ENCODE peak calls at places on chromosomes 13 and 19, in ten cellular contexts. Y, D, F, R, Z, T, V, U, O and X are unnamed samples.

GRCh38 chr19:18418725-18419194 is 438 bp upstream of the SSBP4 start:
- DNase-seq in F (peak; percentile 33), Y (no peak), T (peak; percentile 50), U (no peak), V (no peak), R (peak; percentile 86), Z (no peak), D (no peak), O (no peak), X (peak; percentile 83)

GRCh38 chr13:21909331-21909730 is 238.5 kb downstream of the FGF9 start:
- DNase-seq in D (no peak), V (no peak), U (no peak), R (no peak), O (no peak), T (no peak), F (no peak), Y (no peak), Z (no peak), X (no peak)

GRCh38 chr13:38743499-38743898 is 56.6 kb downstream of the FREM2 start:
- DNase-seq in O (no peak), V (no peak), Z (peak; percentile 36), Y (no peak), T (no peak), R (no peak), F (no peak), D (no peak), U (no peak), X (no peak)

GRCh38 chr19:45640849-45641273 is 1.7 kb upstream of the EML2 start:
- DNase-seq in T (no peak), O (no peak), R (no peak), Y (no peak), Z (no peak), U (peak; percentile 75), F (peak; percentile 7), V (no peak), D (no peak), X (peak; percentile 46)

GRCh38 chr19:48321372-48321621 is 4.1 kb upstream of the EMP3 start:
- DNase-seq in U (peak; percentile 98), D (peak; percentile 99), Y (peak; percentile 99), R (peak; percentile 91), F (peak; percentile 98), T (peak; percentile 99), Z (peak; percentile 92), O (peak; percentile 79), V (peak; percentile 95), X (peak; percentile 97)

GRCh38 chr19:51027873-51028272 is 1.5 kb upstream of the KLK11 start:
- DNase-seq in U (no peak), T (no peak), D (no peak), Z (no peak), V (no peak), R (no peak), F (no peak), Y (no peak), O (no peak), X (no peak)

GRCh38 chr19:3350014-3350663 is 16.2 kb upstream of the NFIC start:
- DNase-seq in U (no peak), V (no peak), R (peak; percentile 8), Z (peak; percentile 46), D (no peak), F (no peak), T (no peak), Y (peak; percentile 81), O (peak; percentile 69), X (no peak)

GRCh38 chr13:110298566-110299321 is 8.2 kb downstream of the COL4A1 start:
- DNase-seq in Z (no peak), T (peak; percentile 41), U (peak; percentile 40), O (no peak), Y (no peak), V (no peak), D (peak; percentile 47), F (no peak), R (no peak), X (no peak)

GRCh38 chr19:3609779-3610719 is 3.4 kb upstream of the TBXA2R start:
- DNase-seq in U (no peak), O (no peak), V (no peak), F (no peak), Z (no peak), Y (no peak), R (no peak), T (peak; percentile 23), D (no peak), X (no peak)

GRCh38 chr13:112690242-112690943 is 555 bp downstream of the ATP11A start:
- DNase-seq in R (peak; percentile 79), Y (peak; percentile 69), U (peak; percentile 31), O (no peak), T (peak; percentile 52), Z (peak; percentile 39), V (peak; percentile 13), D (no peak), F (no peak), X (peak; percentile 68)

GRCh38 chr19:29432677-29433076 is 93.1 kb upstream of the VSTM2B start:
- DNase-seq in F (no peak), D (no peak), V (no peak), R (no peak), T (no peak), Y (no peak), U (no peak), Z (no peak), O (no peak), X (no peak)

GRCh38 chr13:95553614-95554385 is 1.3 kb downstream of the CLDN10 start:
- DNase-seq in R (no peak), O (no peak), T (no peak), Z (no peak), V (no peak), U (no peak), Y (no peak), D (no peak), F (no peak), X (no peak)

GRCh38 chr13:30865131-30866009 is 40.7 kb upstream of the MEDAG start:
- DNase-seq in F (peak; percentile 44), Z (peak; percentile 54), Y (peak; percentile 75), R (peak; percentile 94), D (peak; percentile 74), U (peak; percentile 60), V (peak; percentile 8), O (peak; percentile 97), T (peak; percentile 87), X (peak; percentile 68)

GRCh38 chr13:41152005-41152404 is 19.4 kb upstream of the KBTBD6 start:
- DNase-seq in U (no peak), V (no peak), D (no peak), Y (no peak), F (no peak), T (no peak), O (no peak), Z (no peak), R (no peak), X (no peak)

GRCh38 chr19:6065685-6066365 is 44.5 kb downstream of the RFX2 start:
- DNase-seq in V (peak; percentile 29), U (peak; percentile 30), Y (peak; percentile 80), F (peak; percentile 47), O (peak; percentile 46), Z (peak; percentile 72), R (peak; percentile 57), D (peak; percentile 53), T (no peak), X (peak; percentile 52)

GRCh38 chr13:18959996-18960395 is 221.6 kb downstream of the TUBA3C start:
- DNase-seq in D (no peak), Z (no peak), Y (no peak), O (no peak), R (no peak), F (no peak), V (no peak), T (no peak), U (no peak), X (no peak)

GRCh38 chr13:59776924-59777690 is 386.6 kb downstream of the DIAPH3 start:
- DNase-seq in Z (no peak), R (no peak), T (no peak), Y (no peak), U (no peak), D (no peak), O (peak; percentile 92), V (no peak), F (no peak), X (no peak)

GRCh38 chr19:35790981-35791813 is 15.8 kb downstream of the ARHGAP33 start:
- DNase-seq in V (no peak), O (no peak), F (no peak), U (no peak), R (no peak), Z (no peak), Y (peak; percentile 48), T (no peak), D (peak; percentile 39), X (no peak)

GRCh38 chr19:10431943-10432735 is 11.8 kb downstream of the PDE4A start:
- DNase-seq in Y (peak; percentile 64), O (no peak), V (peak; percentile 55), Z (no peak), T (peak; percentile 77), R (no peak), F (peak; percentile 65), D (peak; percentile 70), U (peak; percentile 63), X (peak; percentile 77)

GRCh38 chr13:41501281-41501680 is 43.9 kb downstream of the RGCC start:
- DNase-seq in T (no peak), O (no peak), R (no peak), F (no peak), D (no peak), V (no peak), Z (no peak), U (no peak), Y (no peak), X (no peak)

GRCh38 chr13:52348983-52349780 is 56.8 kb downstream of the THSD1 start:
- DNase-seq in T (no peak), Z (no peak), D (no peak), U (no peak), O (peak; percentile 92), V (no peak), F (no peak), R (no peak), Y (no peak), X (peak; percentile 75)

GRCh38 chr19:11387154-11388034 is 3.3 kb upstream of the EPOR start:
- DNase-seq in V (no peak), O (no peak), Y (no peak), U (no peak), R (no peak), D (no peak), Z (no peak), F (no peak), T (no peak), X (no peak)

GRCh38 chr13:113990321-113990837 is 16.5 kb upstream of the C13orf46 start:
- DNase-seq in O (no peak), F (no peak), R (peak; percentile 57), V (no peak), U (no peak), Z (no peak), T (no peak), Y (no peak), D (no peak), X (no peak)

GRCh38 chr19:8302357-8302691 is 5.8 kb downstream of the CD320 start:
- DNase-seq in V (no peak), F (peak; percentile 3), R (no peak), Y (peak; percentile 66), U (no peak), Z (no peak), T (peak; percentile 70), D (peak; percentile 44), O (no peak), X (peak; percentile 80)

GRCh38 chr19:5308471-5309437 is 31.9 kb downstream of the PTPRS start:
- DNase-seq in U (no peak), R (peak; percentile 92), Y (no peak), O (peak; percentile 91), D (peak; percentile 64), F (no peak), Z (peak; percentile 86), V (no peak), T (no peak), X (no peak)

GRCh38 chr13:66875264-66875663 is 354.9 kb downstream of the PCDH9 start:
- DNase-seq in O (no peak), D (no peak), R (no peak), F (no peak), Z (no peak), Y (no peak), U (no peak), T (no peak), V (no peak), X (no peak)

GRCh38 chr19:40412866-40413265 is 312 bp downstream of the PRX start:
- DNase-seq in Y (no peak), R (no peak), D (no peak), O (no peak), Z (no peak), V (no peak), T (no peak), F (no peak), U (no peak), X (no peak)